ENCODE peak calls at places on chromosomes 13 and 19, in seven cellular contexts. R is IMR-90; X is heart left ventricle; F is cardiac muscle cell; G is upper lobe of right lung; H is effector memory CD4-positive, alpha-beta T cell; V is astrocyte. S is an unnamed sample. For H3K4me1, the result is how much of the 10 kb centered on the place peaks cover.

GRCh38 chr19:29446331-29446730 is 79.5 kb upstream of the VSTM2B start:
- DNase-seq in H (no peak), X (no peak), F (no peak), R (no peak), V (no peak), G (no peak), S (no peak)

GRCh38 chr19:47226426-47227346 is 4.3 kb downstream of the BBC3 start:
- DNase-seq in R (peak), V (peak), F (peak), X (peak), G (peak), H (no peak), S (peak)

GRCh38 chr19:55490478-55491436 is 2.5 kb downstream of the SSC5D start:
- DNase-seq in F (no peak), G (no peak), X (no peak), H (no peak), V (no peak), R (no peak), S (no peak)

GRCh38 chr19:38234615-38235014 is 10.6 kb upstream of the DPF1 start:
- DNase-seq in G (no peak), R (no peak), V (no peak), F (no peak), X (no peak), H (no peak), S (no peak)

GRCh38 chr19:13526552-13526951 is 20.3 kb upstream of the CACNA1A start:
- DNase-seq in F (peak), H (no peak), R (peak), G (no peak), V (no peak), X (no peak), S (no peak)

GRCh38 chr19:38303517-38304351 is at the start of gene C19orf33:
- DNase-seq in V (peak), X (peak), F (no peak), R (no peak), G (peak), H (no peak), S (peak)

GRCh38 chr19:55304279-55304978 is 20.6 kb downstream of the BRSK1 start:
- DNase-seq in G (no peak), H (no peak), V (no peak), R (no peak), X (peak), F (peak), S (no peak)

GRCh38 chr19:41409288-41409687 is 11.7 kb downstream of the BCKDHA start:
- DNase-seq in X (peak), G (no peak), H (no peak), F (peak), R (peak), V (peak), S (no peak)

GRCh38 chr13:38394777-38395504 is 45.3 kb downstream of the UFM1 start:
- DNase-seq in X (no peak), V (peak), G (no peak), F (no peak), R (no peak), H (no peak), S (no peak)

GRCh38 chr19:12785431-12786011 is 5.8 kb upstream of the JUNB start:
- DNase-seq in X (peak), R (no peak), F (no peak), V (no peak), H (no peak), G (peak), S (no peak)

GRCh38 chr13:26047040-26047439 is 4.8 kb downstream of the SHISA2 start:
- DNase-seq in X (no peak), G (no peak), F (no peak), H (no peak), V (no peak), R (no peak), S (no peak)

GRCh38 chr19:55462722-55463121 is 1.3 kb upstream of the ISOC2 start:
- DNase-seq in F (no peak), V (no peak), G (no peak), H (no peak), R (no peak), X (peak), S (no peak)

GRCh38 chr19:19170053-19170945 is at the start of gene MEF2B:
- DNase-seq in G (peak), H (peak), R (peak), V (peak), F (peak), X (peak), S (peak)

GRCh38 chr19:16608290-16608704 is 19.7 kb downstream of the MED26 start:
- DNase-seq in X (no peak), G (no peak), V (peak), H (no peak), F (no peak), R (peak), S (no peak)

GRCh38 chr19:18311495-18311894 is 11.4 kb downstream of the LSM4 start:
- DNase-seq in X (no peak), F (no peak), H (no peak), G (no peak), R (no peak), V (no peak), S (no peak)

GRCh38 chr19:38721977-38722773 is 22.1 kb downstream of the CAPN12 start:
- DNase-seq in R (no peak), V (no peak), G (no peak), F (peak), X (peak), H (no peak), S (peak)

GRCh38 chr19:16355293-16356043 is 30.8 kb downstream of the KLF2 start:
- DNase-seq in X (peak), G (no peak), H (no peak), V (no peak), F (no peak), R (no peak), S (peak)

GRCh38 chr19:41746593-41747227 is 8.6 kb upstream of the CEACAM6 start:
- DNase-seq in R (peak), H (peak), F (no peak), V (peak), G (no peak), X (peak), S (no peak)

GRCh38 chr19:40358773-40359172 is 10.3 kb downstream of the PLD3 start:
- DNase-seq in G (no peak), V (no peak), R (no peak), X (peak), F (no peak), H (no peak), S (no peak)

GRCh38 chr19:50358483-50359431 is 6.7 kb downstream of the NAPSA start:
- DNase-seq in G (peak), H (peak), X (peak), V (no peak), R (peak), F (no peak), S (peak)

GRCh38 chr13:80337011-80337688 is 3.8 kb downstream of the SPRY2 start:
- DNase-seq in G (no peak), V (no peak), X (peak), H (no peak), R (no peak), F (no peak), S (no peak)

GRCh38 chr13:74768521-74769090 is 634.4 kb upstream of the KLF12 start:
- DNase-seq in R (no peak), X (no peak), H (no peak), F (no peak), G (no peak), V (no peak), S (no peak)

GRCh38 chr19:11448410-11448809 is 13.0 kb downstream of the PRKCSH start:
- DNase-seq in F (no peak), H (no peak), R (no peak), X (no peak), G (no peak), V (no peak), S (no peak)

GRCh38 chr13:100984349-100984748 is 309.8 kb upstream of the TMTC4 start:
- DNase-seq in G (no peak), H (no peak), V (no peak), X (no peak), R (no peak), F (no peak), S (no peak)

GRCh38 chr19:39828634-39829032 is 5.3 kb downstream of the DYRK1B start:
- DNase-seq in V (no peak), G (no peak), H (no peak), R (no peak), F (no peak), X (no peak), S (no peak)

GRCh38 chr19:39398297-39398864 is 7.2 kb downstream of the MED29 start:
- DNase-seq in V (peak), F (no peak), X (peak), G (peak), H (no peak), R (peak), S (peak)

GRCh38 chr19:45739498-45740439 is 6.5 kb downstream of the MEIOSIN start:
- DNase-seq in R (no peak), G (no peak), H (no peak), F (no peak), V (no peak), X (no peak), S (no peak)

GRCh38 chr13:78650725-78651083 is 8.3 kb downstream of the OBI1 start:
- DNase-seq in X (no peak), G (no peak), R (no peak), H (no peak), F (no peak), V (no peak), S (no peak)

GRCh38 chr13:95296326-95296939 is 4.8 kb downstream of the ABCC4 start:
- DNase-seq in R (no peak), H (no peak), G (peak), F (peak), X (peak), V (no peak), S (peak)

GRCh38 chr19:29666634-29667389 is 1.6 kb downstream of the PLEKHF1 start:
- DNase-seq in G (peak), R (peak), H (no peak), V (peak), X (peak), F (peak), S (peak)

GRCh38 chr13:112725346-112726017 is 35.6 kb downstream of the ATP11A start:
- DNase-seq in G (peak), V (peak), F (no peak), H (no peak), X (no peak), R (peak), S (no peak)

DNA sequence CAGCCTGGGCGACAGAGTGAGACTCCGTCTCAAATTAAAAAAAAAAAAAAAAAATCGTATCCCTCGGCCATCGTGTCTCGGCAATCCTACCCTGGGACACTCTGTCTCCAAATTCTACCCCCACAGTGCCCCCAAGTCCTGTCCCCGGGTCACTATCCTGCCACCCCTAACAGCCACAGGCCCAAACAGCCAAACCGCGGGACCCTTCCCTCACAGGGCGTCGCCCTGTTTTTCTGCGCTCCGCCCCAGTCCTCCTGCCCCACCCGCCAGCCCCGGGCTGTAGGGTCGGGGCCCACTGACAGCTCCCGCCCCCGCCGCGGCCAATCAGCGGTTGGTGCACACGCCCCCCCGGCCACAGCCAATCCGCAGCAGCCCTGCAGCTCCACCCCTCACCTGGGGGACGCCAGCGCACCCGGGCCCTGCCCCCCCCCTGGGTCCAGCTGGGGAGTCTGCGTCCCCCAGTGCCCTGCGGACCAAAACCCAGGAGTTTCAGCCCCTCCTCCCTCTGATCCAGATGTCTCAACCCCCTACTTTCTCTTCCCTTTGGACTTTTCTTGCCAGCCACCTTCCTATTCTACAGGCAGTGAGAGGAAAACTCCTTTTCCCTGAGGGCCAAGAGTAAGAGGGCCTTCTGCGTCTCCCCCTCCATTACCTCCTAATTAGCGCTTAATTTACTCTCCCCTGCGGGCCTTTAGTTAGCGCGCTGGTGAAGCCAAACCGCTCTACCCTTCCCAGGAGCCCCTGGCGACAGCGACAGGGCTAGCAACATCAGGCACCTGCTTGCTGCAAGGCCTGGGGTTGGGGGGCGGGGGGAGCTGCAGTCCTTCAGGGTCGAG is 1.5 kb upstream of the BCAT2 start:
- DNase-seq in H (peak), F (peak), G (peak), R (peak), X (peak), V (peak), S (peak)
- H3K4me1 ChIP-seq in H (under half), F (under half), G (under half), R (under half), X (under half), V (under half), S (under half)

DNA sequence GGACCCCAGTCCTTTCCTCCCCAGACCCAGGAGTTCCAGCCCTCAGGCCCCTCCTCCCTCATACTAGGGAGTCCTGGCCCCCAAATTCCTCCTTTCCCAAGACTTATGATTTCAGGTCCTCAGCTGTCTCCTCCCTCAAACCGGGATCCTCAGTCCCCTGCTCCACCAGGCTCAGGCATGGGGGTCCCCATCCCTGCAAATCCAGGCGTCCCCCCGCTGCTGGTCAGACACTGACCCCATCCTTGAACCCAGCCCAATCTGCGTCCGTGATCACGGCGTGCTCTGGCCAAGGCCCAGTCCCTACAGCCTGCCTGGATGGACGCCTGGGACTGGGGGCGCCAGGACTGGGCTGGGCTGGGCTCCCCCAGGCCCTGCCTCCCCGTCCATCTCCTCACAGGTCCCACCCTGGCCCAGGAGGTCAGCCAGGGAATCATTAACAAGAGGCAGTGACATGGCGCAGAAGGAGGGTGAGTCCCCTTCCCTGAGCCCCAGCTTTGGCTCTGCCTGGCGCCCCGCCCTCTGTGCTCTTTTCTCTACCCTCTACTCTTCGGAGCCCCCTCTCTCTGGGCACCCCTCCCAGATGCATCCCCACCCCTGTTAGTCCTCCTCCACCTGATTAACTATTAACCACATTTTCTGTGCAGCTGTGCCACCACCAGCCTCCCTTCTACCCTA is 672 bp downstream of the HPN start:
- DNase-seq in H (no peak), X (no peak), R (no peak), V (no peak), F (no peak), G (no peak), S (no peak)
- H3K4me1 ChIP-seq in H (under half), X (under half), R (under half), V (under half), F (under half), G (half or more), S (half or more)

DNA sequence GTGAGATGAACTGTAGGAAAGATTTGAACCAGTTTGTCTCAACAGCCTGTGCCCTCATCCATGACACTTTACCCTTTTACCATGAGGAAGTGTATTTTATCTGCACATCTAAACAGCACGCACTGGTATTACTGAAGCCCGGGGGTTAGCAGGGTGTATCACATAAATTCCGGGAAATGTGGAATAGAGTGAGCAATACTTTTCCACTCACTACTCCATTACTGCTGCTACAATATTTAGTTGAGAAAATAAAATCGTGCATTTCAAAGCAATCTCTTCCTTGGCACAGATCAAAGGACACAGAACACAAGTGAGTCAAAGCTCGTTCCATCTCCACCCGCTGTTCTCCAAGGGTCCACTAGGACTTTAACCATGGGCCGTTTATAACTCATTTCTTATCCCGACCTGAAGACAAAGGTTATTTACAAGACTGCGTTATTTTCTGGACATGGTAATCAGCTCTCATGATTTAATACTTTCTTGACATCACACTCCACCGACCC is 35.2 kb downstream of the STK24 start:
- DNase-seq in R (no peak), G (no peak), X (no peak), H (no peak), V (no peak), F (no peak), S (no peak)
- H3K4me1 ChIP-seq in R (under half), G (half or more), X (under half), H (half or more), V (under half), F (under half), S (half or more)

GRCh38 chr19:48618916-48619691 is at the start of the genes RPL18 and SPHK2:
- DNase-seq in V (peak), G (peak), H (peak), F (peak), R (peak), X (peak), S (peak)
- H3K4me1 ChIP-seq in V (under half), G (under half), H (under half), F (under half), R (under half), X (under half), S (half or more)